ENCODE peak calls at places on chromosome 7, in seven cellular contexts. P is AG10803, W is transverse colon, X is MM.1S, A is RWPE2, O is AG09319, Q is lower lobe of right lung. J is an unnamed sample.

GRCh38 chr7:70392282-70392681 is 739.7 kb upstream of the GALNT17 start:
- DNase-seq in P (peak), W (no peak), X (no peak), A (no peak), O (no peak), Q (no peak), J (no peak)

GRCh38 chr7:155510975-155511595 is 35.3 kb downstream of the CNPY1 start:
- DNase-seq in P (no peak), W (no peak), X (no peak), A (no peak), O (no peak), Q (no peak), J (no peak)

GRCh38 chr7:42877852-42878251 is 34.0 kb downstream of the C7orf25 start:
- DNase-seq in P (no peak), W (no peak), X (no peak), A (no peak), O (no peak), Q (peak), J (no peak)

GRCh38 chr7:47804767-47805545 is 143.3 kb downstream of the PKD1L1 start:
- DNase-seq in P (no peak), W (no peak), X (no peak), A (no peak), O (no peak), Q (no peak), J (no peak)

GRCh38 chr7:135207739-135208416 is 3.4 kb downstream of the WDR91 start:
- DNase-seq in P (no peak), W (no peak), X (no peak), A (no peak), O (no peak), Q (no peak), J (no peak)

GRCh38 chr7:43753401-43753800 is 5.1 kb upstream of the BLVRA start:
- DNase-seq in P (peak), W (no peak), X (no peak), A (no peak), O (no peak), Q (no peak), J (no peak)

GRCh38 chr7:4225352-4225751 is 456.7 kb upstream of the FOXK1 start:
- DNase-seq in P (no peak), W (no peak), X (no peak), A (no peak), O (no peak), Q (peak), J (no peak)

GRCh38 chr7:43249808-43250145 is 137.3 kb downstream of the HECW1 start:
- DNase-seq in P (peak), W (no peak), X (no peak), A (no peak), O (no peak), Q (no peak), J (no peak)

GRCh38 chr7:134654104-134654775 is 7.6 kb downstream of the BPGM start:
- DNase-seq in P (no peak), W (no peak), X (no peak), A (no peak), O (no peak), Q (no peak), J (no peak)

GRCh38 chr7:3140834-3141233 is 97.2 kb upstream of the CARD11 start:
- DNase-seq in P (no peak), W (no peak), X (no peak), A (peak), O (no peak), Q (no peak), J (no peak)

DNA sequence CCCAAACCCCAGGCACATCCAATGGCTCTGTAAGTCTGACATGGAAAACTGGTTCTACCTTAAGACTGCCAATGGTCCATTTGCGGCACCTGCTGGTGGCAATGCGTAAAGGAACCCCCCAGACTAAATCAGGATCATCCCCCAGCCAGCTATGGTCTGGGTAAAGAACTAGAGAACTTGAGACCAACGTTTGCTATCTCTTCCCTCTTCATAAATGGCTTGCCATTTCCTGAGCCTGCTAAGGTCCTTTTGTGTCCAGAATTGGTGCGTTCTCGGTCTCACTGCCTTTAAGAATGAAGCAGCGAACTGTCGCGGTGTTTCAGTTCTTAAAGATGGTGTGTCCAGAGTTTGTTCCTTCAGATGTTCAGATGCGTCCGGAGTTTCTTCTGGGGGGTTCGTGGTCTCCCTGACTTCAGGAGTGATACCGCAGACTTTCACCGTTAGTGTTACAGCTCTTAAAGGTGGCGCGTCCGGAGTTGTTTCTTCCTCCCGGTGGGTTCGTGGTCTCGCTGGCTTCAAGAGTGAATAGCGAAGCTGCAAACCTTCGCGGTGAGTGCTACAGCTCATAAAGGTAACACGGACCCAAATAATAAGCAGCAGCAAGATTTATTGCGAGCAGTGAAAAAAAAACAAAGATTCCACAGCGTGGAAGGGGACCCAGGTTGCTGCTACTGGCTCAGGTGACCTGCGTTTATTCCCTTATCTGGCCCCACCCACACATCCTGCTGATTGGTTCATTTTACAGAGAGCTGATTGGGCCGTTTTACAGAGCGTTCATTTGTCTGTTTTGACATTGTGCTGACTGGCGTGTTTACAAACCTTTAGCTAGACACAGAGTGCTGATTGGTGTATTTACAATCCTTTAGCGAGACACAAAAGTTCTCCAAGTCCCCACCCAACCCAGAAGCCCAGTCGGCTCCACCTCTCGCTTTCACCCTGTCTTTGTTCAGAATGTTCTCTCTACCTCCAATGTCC is 95.4 kb downstream of the ELMO1 start:
- DNase-seq in P (no peak), W (peak), X (peak), A (no peak), O (no peak), Q (no peak), J (no peak)
- TF ChIP-seq CTCF in P (no peak), W (peak), X (peak), A (peak), O (no peak), Q (peak), J (peak)

DNA sequence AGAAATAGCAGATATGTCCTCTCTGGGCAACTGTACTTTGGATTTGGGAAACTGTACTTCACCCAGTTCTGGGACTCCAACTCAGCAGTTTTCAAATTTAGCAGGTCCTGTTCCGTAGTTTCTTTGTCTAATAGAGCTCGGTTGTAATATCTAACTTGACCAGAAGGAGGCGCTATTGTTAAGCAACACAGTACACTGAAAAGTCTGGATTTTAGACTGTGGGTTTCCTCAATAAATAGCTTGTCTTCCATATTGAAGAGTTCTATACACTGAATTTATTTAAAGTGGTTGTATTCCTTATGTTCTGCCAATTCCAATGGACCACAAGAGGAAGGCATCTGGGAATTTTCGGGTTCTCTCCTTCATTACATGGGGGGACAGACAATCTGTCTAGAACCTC is 39.8 kb downstream of the ELFN1 start:
- DNase-seq in P (no peak), W (no peak), X (no peak), A (no peak), O (no peak), Q (no peak), J (no peak)
- TF ChIP-seq CTCF in P (peak), W (no peak), X (peak), A (peak), O (peak), Q (no peak), J (peak)

DNA sequence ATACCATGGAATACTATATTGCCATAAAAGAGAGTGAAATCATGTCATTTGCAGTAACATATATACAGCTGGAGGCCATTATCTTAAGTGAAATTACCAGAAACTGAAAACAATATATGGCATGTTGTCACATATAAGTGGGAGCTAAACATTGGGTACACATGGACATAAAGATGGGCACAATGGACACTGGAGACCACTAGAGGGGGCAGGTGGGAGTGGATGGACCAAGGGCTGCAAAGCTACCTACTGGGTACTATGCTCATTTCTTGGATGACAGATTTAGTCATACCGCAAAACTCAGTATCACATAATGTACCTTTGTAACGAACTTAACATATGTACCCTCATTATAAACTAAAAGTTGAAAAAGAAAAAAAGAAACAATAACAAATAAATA is 1167.6 kb downstream of the NXPH1 start:
- DNase-seq in P (no peak), W (no peak), X (no peak), A (no peak), O (no peak), Q (no peak), J (no peak)
- TF ChIP-seq CTCF in P (no peak), W (no peak), X (no peak), A (peak), O (no peak), Q (no peak), J (peak)

GRCh38 chr7:108533712-108534111 is 7.8 kb upstream of the PNPLA8 start:
- DNase-seq in P (no peak), W (no peak), X (no peak), A (no peak), O (no peak), Q (no peak), J (no peak)
- TF ChIP-seq CTCF in P (no peak), W (no peak), X (no peak), A (no peak), O (no peak), Q (no peak), J (no peak)

GRCh38 chr7:46134385-46134784 is 213.3 kb upstream of the IGFBP3 start:
- DNase-seq in P (no peak), W (no peak), X (no peak), A (no peak), O (no peak), Q (no peak), J (no peak)

GRCh38 chr7:46129831-46130230 is 208.8 kb upstream of the IGFBP3 start:
- DNase-seq in P (no peak), W (no peak), X (no peak), A (no peak), O (no peak), Q (no peak), J (no peak)

GRCh38 chr7:46133076-46133475 is 212.0 kb upstream of the IGFBP3 start:
- DNase-seq in P (peak), W (no peak), X (no peak), A (no peak), O (no peak), Q (no peak), J (no peak)

GRCh38 chr7:46133741-46134140 is 212.7 kb upstream of the IGFBP3 start:
- DNase-seq in P (peak), W (no peak), X (no peak), A (no peak), O (no peak), Q (no peak), J (no peak)

GRCh38 chr7:46131916-46132795 is 211.1 kb upstream of the IGFBP3 start:
- DNase-seq in P (peak), W (no peak), X (no peak), A (no peak), O (peak), Q (no peak), J (no peak)
- TF ChIP-seq CTCF in P (peak), W (no peak), X (no peak), A (no peak), O (peak), Q (no peak), J (peak)

GRCh38 chr7:36284470-36284869 is 105.2 kb upstream of the ANLN start:
- DNase-seq in P (no peak), W (no peak), X (no peak), A (peak), O (no peak), Q (no peak), J (no peak)
- TF ChIP-seq CTCF in P (no peak), W (no peak), X (no peak), A (no peak), O (no peak), Q (no peak), J (no peak)